ENCODE peak calls at places on chromosomes 4 and X, in eight cellular contexts. Q, Y, X, G, I, C, P and B are unnamed samples.

GRCh38 chr4:74770511-74770910 is 23.8 kb downstream of the BTC start:
- DNase-seq in Y (no peak), C (no peak), P (peak), X (no peak), I (no peak), Q (no peak), G (no peak), B (no peak)

GRCh38 chrX:39163585-39163984 is 362.3 kb downstream of the MID1IP1 start:
- DNase-seq in G (no peak), I (no peak), P (no peak), Y (no peak), C (no peak), X (no peak), Q (no peak), B (no peak)

GRCh38 chr4:186067757-186068385 is 1.1 kb upstream of the TLR3 start:
- DNase-seq in X (no peak), P (peak), G (peak), I (peak), Q (peak), Y (no peak), C (peak), B (peak)

GRCh38 chr4:80265571-80266266 is 745 bp upstream of the FGF5 start:
- DNase-seq in Q (no peak), G (peak), I (peak), Y (no peak), X (peak), P (peak), C (no peak), B (peak)

GRCh38 chr4:48692897-48693296 is 87.2 kb downstream of the FRYL start:
- DNase-seq in G (no peak), P (no peak), X (no peak), Q (no peak), Y (no peak), I (no peak), C (no peak), B (no peak)

GRCh38 chr4:71338846-71339593 is at the start of gene SLC4A4:
- DNase-seq in G (no peak), Q (no peak), X (peak), P (peak), I (no peak), Y (peak), C (no peak), B (no peak)

GRCh38 chr4:76488905-76489798 is 54.1 kb downstream of the SHROOM3 start:
- DNase-seq in Y (no peak), I (no peak), P (no peak), C (no peak), Q (no peak), G (no peak), X (no peak), B (no peak)

GRCh38 chr4:101349346-101350064 is 2.2 kb upstream of the PPP3CA start:
- DNase-seq in X (no peak), I (no peak), P (peak), G (peak), Q (peak), C (peak), Y (no peak), B (no peak)

GRCh38 chr4:15930314-15930713 is 8.2 kb downstream of the FGFBP1 start:
- DNase-seq in I (no peak), C (no peak), X (no peak), G (no peak), Y (no peak), P (no peak), Q (no peak), B (no peak)

GRCh38 chr4:183492791-183493221 is 12.1 kb upstream of the ING2 start:
- DNase-seq in P (peak), I (no peak), Q (no peak), G (peak), X (peak), C (no peak), Y (no peak), B (no peak)

GRCh38 chrX:9873952-9874351 is 87.7 kb downstream of the SHROOM2 start:
- DNase-seq in Y (no peak), X (no peak), P (peak), I (peak), Q (no peak), G (peak), C (peak), B (no peak)

GRCh38 chrX:110081740-110082139 is 78.8 kb downstream of the TMEM164 start:
- DNase-seq in Q (no peak), Y (no peak), C (no peak), G (peak), X (no peak), I (no peak), P (peak), B (peak)

GRCh38 chr4:173217075-173217474 is 48.5 kb downstream of the GALNT7 start:
- DNase-seq in X (no peak), Q (no peak), C (no peak), Y (no peak), P (no peak), I (no peak), G (no peak), B (no peak)

GRCh38 chrX:78199851-78200250 is 60.4 kb upstream of the TAF9B start:
- DNase-seq in I (peak), Q (no peak), C (no peak), P (peak), Y (no peak), X (no peak), G (peak), B (no peak)

GRCh38 chr4:139715721-139716391 is 50.2 kb downstream of the MGST2 start:
- DNase-seq in Q (no peak), C (no peak), I (no peak), Y (no peak), G (no peak), P (no peak), X (no peak), B (no peak)